ENCODE peak calls at places on chromosomes 2 and 18, in seven cellular contexts. One of them, this sample, is unnamed.

GRCh38 chr2:108640731-108641130 is 78.6 kb upstream of the RANBP2 start:
- DNase-seq in AG10803: peak
- DNase-seq in EL: peak
- DNase-seq in retinal pigment epithelial cell: peak
- DNase-seq in progenitor cell of endocrine pancreas: no peak
- DNase-seq in Right ventricle myocardium inferior: no peak
- DNase-seq in HuH-7.5: no peak
- DNase-seq in this sample: no peak

GRCh38 chr18:42392416-42392815 is 437.4 kb downstream of the PIK3C3 start:
- DNase-seq in AG10803: no peak
- DNase-seq in EL: no peak
- DNase-seq in retinal pigment epithelial cell: no peak
- DNase-seq in progenitor cell of endocrine pancreas: no peak
- DNase-seq in Right ventricle myocardium inferior: no peak
- DNase-seq in HuH-7.5: no peak
- DNase-seq in this sample: no peak

GRCh38 chr18:3117493-3118192 is 102.1 kb downstream of the MYOM1 start:
- DNase-seq in AG10803: peak
- DNase-seq in EL: no peak
- DNase-seq in retinal pigment epithelial cell: no peak
- DNase-seq in progenitor cell of endocrine pancreas: no peak
- DNase-seq in Right ventricle myocardium inferior: no peak
- DNase-seq in HuH-7.5: peak
- DNase-seq in this sample: no peak

GRCh38 chr18:23900979-23901378 is 113.6 kb upstream of the TTC39C start:
- DNase-seq in AG10803: no peak
- DNase-seq in EL: no peak
- DNase-seq in retinal pigment epithelial cell: no peak
- DNase-seq in progenitor cell of endocrine pancreas: no peak
- DNase-seq in Right ventricle myocardium inferior: no peak
- DNase-seq in HuH-7.5: no peak
- DNase-seq in this sample: no peak

GRCh38 chr2:167832840-167833239 is 414.6 kb downstream of the STK39 start:
- DNase-seq in AG10803: no peak
- DNase-seq in EL: no peak
- DNase-seq in retinal pigment epithelial cell: no peak
- DNase-seq in progenitor cell of endocrine pancreas: no peak
- DNase-seq in Right ventricle myocardium inferior: no peak
- DNase-seq in HuH-7.5: no peak
- DNase-seq in this sample: no peak

GRCh38 chr2:72137498-72138010 is 10.1 kb downstream of the CYP26B1 start:
- DNase-seq in AG10803: peak
- DNase-seq in EL: peak
- DNase-seq in retinal pigment epithelial cell: no peak
- DNase-seq in progenitor cell of endocrine pancreas: peak
- DNase-seq in Right ventricle myocardium inferior: no peak
- DNase-seq in HuH-7.5: peak
- DNase-seq in this sample: peak

GRCh38 chr2:180367831-180368230 is 360.7 kb upstream of the CWC22 start:
- DNase-seq in AG10803: peak
- DNase-seq in EL: no peak
- DNase-seq in retinal pigment epithelial cell: peak
- DNase-seq in progenitor cell of endocrine pancreas: no peak
- DNase-seq in Right ventricle myocardium inferior: no peak
- DNase-seq in HuH-7.5: no peak
- DNase-seq in this sample: no peak

GRCh38 chr2:61558160-61558559 is 20.0 kb upstream of the XPO1 start:
- DNase-seq in AG10803: no peak
- DNase-seq in EL: no peak
- DNase-seq in retinal pigment epithelial cell: no peak
- DNase-seq in progenitor cell of endocrine pancreas: no peak
- DNase-seq in Right ventricle myocardium inferior: no peak
- DNase-seq in HuH-7.5: no peak
- DNase-seq in this sample: no peak

GRCh38 chr18:35582899-35583558 is 1.5 kb downstream of the GALNT1 start:
- DNase-seq in AG10803: no peak
- DNase-seq in EL: peak
- DNase-seq in retinal pigment epithelial cell: peak
- DNase-seq in progenitor cell of endocrine pancreas: no peak
- DNase-seq in Right ventricle myocardium inferior: no peak
- DNase-seq in HuH-7.5: no peak
- DNase-seq in this sample: no peak

GRCh38 chr18:27164905-27165304 is 20.2 kb downstream of the CHST9 start:
- DNase-seq in AG10803: no peak
- DNase-seq in EL: no peak
- DNase-seq in retinal pigment epithelial cell: no peak
- DNase-seq in progenitor cell of endocrine pancreas: no peak
- DNase-seq in Right ventricle myocardium inferior: no peak
- DNase-seq in HuH-7.5: no peak
- DNase-seq in this sample: no peak

GRCh38 chr2:85258194-85258605 is 69.6 kb downstream of the TGOLN2 start:
- DNase-seq in AG10803: no peak
- DNase-seq in EL: peak
- DNase-seq in retinal pigment epithelial cell: no peak
- DNase-seq in progenitor cell of endocrine pancreas: no peak
- DNase-seq in Right ventricle myocardium inferior: no peak
- DNase-seq in HuH-7.5: no peak
- DNase-seq in this sample: no peak

GRCh38 chr18:21761471-21762115 is 21.0 kb downstream of the MIB1 start:
- DNase-seq in AG10803: no peak
- DNase-seq in EL: no peak
- DNase-seq in retinal pigment epithelial cell: no peak
- DNase-seq in progenitor cell of endocrine pancreas: no peak
- DNase-seq in Right ventricle myocardium inferior: no peak
- DNase-seq in HuH-7.5: no peak
- DNase-seq in this sample: no peak

GRCh38 chr2:186594001-186594722 is 4.3 kb downstream of the ITGAV start:
- DNase-seq in AG10803: no peak
- DNase-seq in EL: no peak
- DNase-seq in retinal pigment epithelial cell: no peak
- DNase-seq in progenitor cell of endocrine pancreas: no peak
- DNase-seq in Right ventricle myocardium inferior: no peak
- DNase-seq in HuH-7.5: no peak
- DNase-seq in this sample: no peak

GRCh38 chr2:169512525-169512924 is 3.0 kb downstream of the KLHL41 start:
- DNase-seq in AG10803: no peak
- DNase-seq in EL: no peak
- DNase-seq in retinal pigment epithelial cell: no peak
- DNase-seq in progenitor cell of endocrine pancreas: no peak
- DNase-seq in Right ventricle myocardium inferior: no peak
- DNase-seq in HuH-7.5: no peak
- DNase-seq in this sample: no peak

GRCh38 chr2:145123606-145124005 is 603.7 kb upstream of the ZEB2 start:
- DNase-seq in AG10803: peak
- DNase-seq in EL: peak
- DNase-seq in retinal pigment epithelial cell: no peak
- DNase-seq in progenitor cell of endocrine pancreas: no peak
- DNase-seq in Right ventricle myocardium inferior: peak
- DNase-seq in HuH-7.5: no peak
- DNase-seq in this sample: peak

GRCh38 chr2:48135797-48136196 is 229.5 kb upstream of the FBXO11 start:
- DNase-seq in AG10803: no peak
- DNase-seq in EL: no peak
- DNase-seq in retinal pigment epithelial cell: no peak
- DNase-seq in progenitor cell of endocrine pancreas: no peak
- DNase-seq in Right ventricle myocardium inferior: no peak
- DNase-seq in HuH-7.5: no peak
- DNase-seq in this sample: no peak

GRCh38 chr18:10386956-10387355 is 67.5 kb upstream of the APCDD1 start:
- DNase-seq in AG10803: no peak
- DNase-seq in EL: no peak
- DNase-seq in retinal pigment epithelial cell: no peak
- DNase-seq in progenitor cell of endocrine pancreas: no peak
- DNase-seq in Right ventricle myocardium inferior: no peak
- DNase-seq in HuH-7.5: no peak
- DNase-seq in this sample: no peak

GRCh38 chr2:192091480-192091879 is 103.3 kb downstream of the TMEFF2 start:
- DNase-seq in AG10803: peak
- DNase-seq in EL: no peak
- DNase-seq in retinal pigment epithelial cell: no peak
- DNase-seq in progenitor cell of endocrine pancreas: no peak
- DNase-seq in Right ventricle myocardium inferior: no peak
- DNase-seq in HuH-7.5: no peak
- DNase-seq in this sample: no peak

GRCh38 chr18:48605408-48605845 is 66.6 kb downstream of the CTIF start:
- DNase-seq in AG10803: no peak
- DNase-seq in EL: peak
- DNase-seq in retinal pigment epithelial cell: no peak
- DNase-seq in progenitor cell of endocrine pancreas: no peak
- DNase-seq in Right ventricle myocardium inferior: no peak
- DNase-seq in HuH-7.5: peak
- DNase-seq in this sample: no peak

GRCh38 chr18:22214731-22215528 is 45.5 kb downstream of the GATA6 start:
- DNase-seq in AG10803: peak
- DNase-seq in EL: peak
- DNase-seq in retinal pigment epithelial cell: no peak
- DNase-seq in progenitor cell of endocrine pancreas: no peak
- DNase-seq in Right ventricle myocardium inferior: no peak
- DNase-seq in HuH-7.5: no peak
- DNase-seq in this sample: no peak

GRCh38 chr18:31498450-31499156 is 626 bp downstream of the DSG2 start:
- DNase-seq in AG10803: no peak
- DNase-seq in EL: no peak
- DNase-seq in retinal pigment epithelial cell: no peak
- DNase-seq in progenitor cell of endocrine pancreas: no peak
- DNase-seq in Right ventricle myocardium inferior: no peak
- DNase-seq in HuH-7.5: no peak
- DNase-seq in this sample: no peak

GRCh38 chr2:2590141-2590540 is 259.1 kb upstream of the MYT1L start:
- DNase-seq in AG10803: no peak
- DNase-seq in EL: no peak
- DNase-seq in retinal pigment epithelial cell: no peak
- DNase-seq in progenitor cell of endocrine pancreas: no peak
- DNase-seq in Right ventricle myocardium inferior: no peak
- DNase-seq in HuH-7.5: no peak
- DNase-seq in this sample: no peak

GRCh38 chr2:230871361-230872150 is 6.8 kb downstream of the ITM2C start:
- DNase-seq in AG10803: no peak
- DNase-seq in EL: no peak
- DNase-seq in retinal pigment epithelial cell: no peak
- DNase-seq in progenitor cell of endocrine pancreas: peak
- DNase-seq in Right ventricle myocardium inferior: no peak
- DNase-seq in HuH-7.5: no peak
- DNase-seq in this sample: no peak

GRCh38 chr2:216661639-216662375 is 28.6 kb downstream of the IGFBP2 start:
- DNase-seq in AG10803: peak
- DNase-seq in EL: no peak
- DNase-seq in retinal pigment epithelial cell: no peak
- DNase-seq in progenitor cell of endocrine pancreas: no peak
- DNase-seq in Right ventricle myocardium inferior: peak
- DNase-seq in HuH-7.5: no peak
- DNase-seq in this sample: peak

GRCh38 chr2:166841152-166841551 is 47.1 kb upstream of the XIRP2 start:
- DNase-seq in AG10803: no peak
- DNase-seq in EL: no peak
- DNase-seq in retinal pigment epithelial cell: no peak
- DNase-seq in progenitor cell of endocrine pancreas: no peak
- DNase-seq in Right ventricle myocardium inferior: no peak
- DNase-seq in HuH-7.5: no peak
- DNase-seq in this sample: no peak

GRCh38 chr18:51088410-51088809 is 58.4 kb downstream of the SMAD4 start:
- DNase-seq in AG10803: no peak
- DNase-seq in EL: no peak
- DNase-seq in retinal pigment epithelial cell: no peak
- DNase-seq in progenitor cell of endocrine pancreas: no peak
- DNase-seq in Right ventricle myocardium inferior: no peak
- DNase-seq in HuH-7.5: no peak
- DNase-seq in this sample: no peak

GRCh38 chr2:75853441-75853840 is 142.7 kb upstream of the GCFC2 start:
- DNase-seq in AG10803: no peak
- DNase-seq in EL: no peak
- DNase-seq in retinal pigment epithelial cell: peak
- DNase-seq in progenitor cell of endocrine pancreas: no peak
- DNase-seq in Right ventricle myocardium inferior: no peak
- DNase-seq in HuH-7.5: no peak
- DNase-seq in this sample: no peak

GRCh38 chr2:218886461-218886947 is 5.9 kb downstream of the WNT10A start:
- DNase-seq in AG10803: no peak
- DNase-seq in EL: no peak
- DNase-seq in retinal pigment epithelial cell: no peak
- DNase-seq in progenitor cell of endocrine pancreas: no peak
- DNase-seq in Right ventricle myocardium inferior: no peak
- DNase-seq in HuH-7.5: no peak
- DNase-seq in this sample: peak

GRCh38 chr2:25983735-25984134 is 1.4 kb upstream of the KIF3C start:
- DNase-seq in AG10803: no peak
- DNase-seq in EL: no peak
- DNase-seq in retinal pigment epithelial cell: no peak
- DNase-seq in progenitor cell of endocrine pancreas: no peak
- DNase-seq in Right ventricle myocardium inferior: no peak
- DNase-seq in HuH-7.5: no peak
- DNase-seq in this sample: no peak

GRCh38 chr2:48529189-48529588 is 765 bp upstream of the STON1 start:
- DNase-seq in AG10803: no peak
- DNase-seq in EL: no peak
- DNase-seq in retinal pigment epithelial cell: no peak
- DNase-seq in progenitor cell of endocrine pancreas: no peak
- DNase-seq in Right ventricle myocardium inferior: no peak
- DNase-seq in HuH-7.5: no peak
- DNase-seq in this sample: no peak

GRCh38 chr18:13308369-13308768 is 89.8 kb downstream of the LDLRAD4 start:
- DNase-seq in AG10803: no peak
- DNase-seq in EL: no peak
- DNase-seq in retinal pigment epithelial cell: no peak
- DNase-seq in progenitor cell of endocrine pancreas: no peak
- DNase-seq in Right ventricle myocardium inferior: no peak
- DNase-seq in HuH-7.5: no peak
- DNase-seq in this sample: no peak

GRCh38 chr2:86225581-86225980 is 26.3 kb downstream of the MRPL35 start:
- DNase-seq in AG10803: no peak
- DNase-seq in EL: peak
- DNase-seq in retinal pigment epithelial cell: no peak
- DNase-seq in progenitor cell of endocrine pancreas: no peak
- DNase-seq in Right ventricle myocardium inferior: peak
- DNase-seq in HuH-7.5: no peak
- DNase-seq in this sample: peak

GRCh38 chr2:156679820-156680219 is 243.6 kb downstream of the GPD2 start:
- DNase-seq in AG10803: no peak
- DNase-seq in EL: no peak
- DNase-seq in retinal pigment epithelial cell: no peak
- DNase-seq in progenitor cell of endocrine pancreas: no peak
- DNase-seq in Right ventricle myocardium inferior: no peak
- DNase-seq in HuH-7.5: no peak
- DNase-seq in this sample: no peak

GRCh38 chr2:55157474-55157884 is 74.6 kb downstream of the CLHC1 start:
- DNase-seq in AG10803: peak
- DNase-seq in EL: peak
- DNase-seq in retinal pigment epithelial cell: no peak
- DNase-seq in progenitor cell of endocrine pancreas: no peak
- DNase-seq in Right ventricle myocardium inferior: no peak
- DNase-seq in HuH-7.5: no peak
- DNase-seq in this sample: no peak